ENCODE peak calls at places on chromosomes 13 and 19, in four cellular contexts. E, O, U and H are unnamed samples.

GRCh38 chr19:58519087-58519354 is 589 bp downstream of the ZBTB45 start:
- DNase-seq in O (peak; percentile 74), E (peak; percentile 67), U (peak; percentile 73), H (peak; percentile 67)

GRCh38 chr19:24069907-24070657 is 16.9 kb upstream of the ZNF254 start:
- DNase-seq in U (no peak), O (no peak), E (no peak), H (no peak)

GRCh38 chr13:79483302-79483701 is 2.3 kb downstream of the NDFIP2 start:
- DNase-seq in O (no peak), U (no peak), E (no peak), H (no peak)

GRCh38 chr19:4144666-4145261 is 8.7 kb upstream of the CREB3L3 start:
- DNase-seq in O (no peak), U (no peak), E (no peak), H (no peak)

GRCh38 chr13:73142091-73142490 is 83.3 kb downstream of the KLF5 start:
- DNase-seq in E (no peak), U (no peak), O (no peak), H (no peak)

GRCh38 chr19:49553451-49554271 is 25.9 kb downstream of the RCN3 start:
- DNase-seq in U (no peak), O (no peak), E (no peak), H (no peak)

GRCh38 chr13:41740479-41740878 is 220.4 kb downstream of the VWA8 start:
- DNase-seq in O (no peak), E (no peak), U (no peak), H (no peak)

GRCh38 chr13:75181906-75182305 is 300.1 kb downstream of the TBC1D4 start:
- DNase-seq in U (no peak), E (no peak), O (no peak), H (no peak)

GRCh38 chr19:35090795-35091214 is 24.8 kb upstream of the FXYD3 start:
- DNase-seq in E (no peak), O (peak; percentile 28), U (no peak), H (no peak)

GRCh38 chr19:55500368-55500952 is 12.2 kb downstream of the SSC5D start:
- DNase-seq in U (no peak), O (no peak), E (no peak), H (no peak)

GRCh38 chr13:65265988-65266387 is 1964.1 kb downstream of the PCDH9 start:
- DNase-seq in O (no peak), U (no peak), E (no peak), H (no peak)

GRCh38 chr19:42270346-42271044 is 1.4 kb downstream of the CIC start:
- DNase-seq in E (peak; percentile 68), O (no peak), U (peak; percentile 76), H (peak; percentile 84)

GRCh38 chr13:77810430-77810829 is 108.2 kb downstream of the EDNRB start:
- DNase-seq in U (no peak), E (peak; percentile 21), O (no peak), H (peak; percentile 55)

GRCh38 chr13:78147905-78148304 is 229.3 kb upstream of the EDNRB start:
- DNase-seq in E (no peak), O (no peak), U (no peak), H (no peak)

GRCh38 chr13:42401376-42401775 is 129.4 kb downstream of the AKAP11 start:
- DNase-seq in O (no peak), E (no peak), U (no peak), H (peak; percentile 66)

GRCh38 chr19:36203293-36203692 is 11.2 kb downstream of the ZNF565 start:
- DNase-seq in U (no peak), E (no peak), O (no peak), H (no peak)

GRCh38 chr19:49182848-49183375 is 25.3 kb downstream of the TRPM4 start:
- DNase-seq in E (no peak), U (no peak), O (no peak), H (no peak)

GRCh38 chr13:114118763-114119123 is 13.7 kb downstream of the RASA3 start:
- DNase-seq in E (no peak), U (no peak), O (no peak), H (no peak)

GRCh38 chr19:33482486-33482885 is 39.1 kb downstream of the PEPD start:
- DNase-seq in O (no peak), E (no peak), U (no peak), H (no peak)

GRCh38 chr19:6632002-6632621 is 37.8 kb downstream of the TNFSF14 start:
- DNase-seq in O (peak; percentile 74), E (peak; percentile 60), U (no peak), H (peak; percentile 94)

GRCh38 chr19:55584871-55585270 is 4.2 kb upstream of the ZNF579 start:
- DNase-seq in E (no peak), O (no peak), U (no peak), H (no peak)

GRCh38 chr19:54464624-54465266 is 1.2 kb upstream of the LENG9 start:
- DNase-seq in U (peak; percentile 93), E (peak; percentile 95), O (peak; percentile 88), H (peak; percentile 95)

GRCh38 chr13:90416519-90416918 is 931.0 kb upstream of the MIR17HG start:
- DNase-seq in O (no peak), E (no peak), U (no peak), H (no peak)

GRCh38 chr19:1206063-1206732 is 620 bp downstream of the STK11 start:
- DNase-seq in U (no peak), O (no peak), E (no peak), H (no peak)

GRCh38 chr13:110711778-110712070 is 1.8 kb upstream of the ING1 start:
- DNase-seq in U (no peak), O (no peak), E (no peak), H (no peak)

GRCh38 chr19:37654525-37654832 is 786 bp downstream of the ZFP30 start:
- DNase-seq in O (no peak), U (no peak), E (no peak), H (no peak)

GRCh38 chr19:6587998-6588507 is 2.9 kb downstream of the CD70 start:
- DNase-seq in E (no peak), U (no peak), O (no peak), H (peak; percentile 76)

GRCh38 chr19:31232871-31233270 is 116.4 kb downstream of the TSHZ3 start:
- DNase-seq in U (no peak), E (no peak), O (no peak), H (no peak)

GRCh38 chr13:40442191-40442590 is 224.2 kb downstream of the FOXO1 start:
- DNase-seq in E (no peak), O (no peak), U (no peak), H (no peak)
- TF ChIP-seq CTCF in E (no peak), O (no peak), U (no peak), H (no peak)

DNA sequence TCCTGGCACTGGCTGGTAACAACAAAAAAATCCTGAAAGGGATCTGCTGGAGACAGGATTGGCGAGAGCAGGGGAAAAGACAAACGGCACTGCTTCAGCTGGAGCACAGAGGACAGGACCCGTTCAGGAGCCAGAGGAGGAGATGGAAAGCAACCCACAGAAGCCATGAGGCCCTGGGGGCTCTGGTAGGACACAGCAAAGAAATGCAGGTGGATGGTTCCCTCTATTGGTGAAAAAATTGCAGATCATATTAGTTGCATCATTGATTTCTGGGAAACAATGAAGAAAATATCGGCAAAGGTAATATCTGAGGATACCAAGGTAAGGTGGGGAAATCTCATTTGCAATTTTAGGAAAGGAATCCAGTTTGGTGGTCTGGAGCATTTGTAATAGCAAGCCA is 25.7 kb upstream of the TPP2 start:
- DNase-seq in E (no peak), U (no peak), O (no peak), H (no peak)
- TF ChIP-seq CTCF in E (no peak), U (no peak), O (no peak), H (no peak)

DNA sequence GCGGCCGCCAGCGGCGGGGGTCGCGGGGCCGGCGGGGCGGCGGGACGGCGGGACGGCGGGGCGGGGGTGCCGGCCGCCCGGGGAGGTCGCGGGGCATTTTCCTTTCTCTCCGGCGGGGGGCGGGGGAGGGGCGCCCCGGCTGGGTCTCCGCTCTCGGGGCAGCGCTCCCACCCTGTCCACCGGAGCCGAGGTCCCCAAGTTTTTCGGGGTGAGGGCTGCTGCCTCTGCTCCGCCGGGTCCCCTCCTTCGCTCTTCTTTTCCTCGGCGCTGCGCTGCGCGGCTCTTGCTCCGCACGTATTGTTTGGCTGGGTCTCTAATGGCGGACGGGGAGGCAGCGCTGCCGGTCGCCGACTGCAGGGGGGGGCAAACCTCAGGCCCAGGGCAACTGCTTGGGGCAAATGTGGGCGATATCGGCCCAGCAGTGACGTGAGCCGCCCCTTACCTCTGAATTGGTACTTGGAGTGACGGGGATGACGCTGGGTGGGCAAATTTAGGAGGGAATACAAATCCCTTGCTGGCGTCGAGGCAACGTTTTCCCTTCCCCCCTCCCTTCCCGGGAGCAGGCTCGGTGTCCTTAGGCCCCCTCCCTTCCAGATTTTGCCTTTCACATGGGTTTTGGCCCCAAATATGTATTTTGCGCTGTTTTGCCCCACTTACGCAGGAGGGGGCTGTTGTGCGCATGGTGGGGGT is 759 bp downstream of the ZMYM2 start:
- DNase-seq in E (peak; percentile 68), U (peak; percentile 59), O (peak; percentile 58), H (peak; percentile 78)
- TF ChIP-seq CTCF in E (no peak), U (no peak), O (no peak), H (peak; percentile 6)

GRCh38 chr13:106963151-106963550 is 395.2 kb upstream of the ARGLU1 start:
- DNase-seq in E (no peak), O (no peak), U (no peak), H (no peak)

DNA sequence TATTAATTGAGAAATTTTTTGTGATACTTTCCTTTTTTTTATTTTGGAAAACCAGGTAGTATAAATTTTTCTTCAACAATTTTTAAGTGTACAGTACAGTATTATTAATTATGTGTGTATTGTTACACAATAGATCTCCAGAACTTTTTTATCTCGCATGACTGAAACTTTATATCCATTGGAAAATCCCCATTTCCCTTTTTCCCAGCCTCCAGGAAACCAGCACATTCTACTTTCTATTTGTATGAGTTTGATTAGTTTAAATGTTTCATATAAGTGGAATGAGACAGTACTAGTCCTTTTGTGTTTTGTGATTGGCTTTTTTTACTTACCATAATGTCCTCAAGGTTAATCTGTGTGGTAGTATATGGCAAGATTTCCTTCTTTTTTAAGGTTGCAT is 399.5 kb upstream of the ARGLU1 start:
- DNase-seq in U (no peak), O (no peak), E (no peak), H (no peak)
- TF ChIP-seq CTCF in U (no peak), O (no peak), E (no peak), H (no peak)